ENCODE peak calls at places on chromosome 13, in ten cellular contexts. One of them, this sample, is unnamed.

GRCh38 chr13:95100525-95101121 is 200.6 kb downstream of the ABCC4 start:
- DNase-seq in heart right ventricle: no peak
- DNase-seq in left lung: no peak
- DNase-seq in left ventricle myocardium inferior: no peak
- DNase-seq in transverse colon: no peak
- DNase-seq in AG04450: no peak
- DNase-seq in astrocyte: peak; percentile 73
- DNase-seq in upper lobe of right lung: no peak
- DNase-seq in neural progenitor cell: peak; percentile 63
- DNase-seq in heart left ventricle: no peak
- DNase-seq in this sample: no peak

GRCh38 chr13:46181799-46182490 is at the start of gene LCP1:
- DNase-seq in left lung: peak; percentile 46
- DNase-seq in heart right ventricle: no peak
- DNase-seq in astrocyte: no peak
- DNase-seq in left ventricle myocardium inferior: no peak
- DNase-seq in AG04450: no peak
- DNase-seq in neural progenitor cell: no peak
- DNase-seq in upper lobe of right lung: no peak
- DNase-seq in heart left ventricle: no peak
- DNase-seq in transverse colon: peak; percentile 44
- DNase-seq in this sample: no peak

GRCh38 chr13:113763254-113763653 is 4.2 kb downstream of the TMEM255B start:
- DNase-seq in neural progenitor cell: no peak
- DNase-seq in heart left ventricle: no peak
- DNase-seq in left lung: no peak
- DNase-seq in left ventricle myocardium inferior: no peak
- DNase-seq in astrocyte: no peak
- DNase-seq in AG04450: no peak
- DNase-seq in upper lobe of right lung: peak; percentile 13
- DNase-seq in heart right ventricle: no peak
- DNase-seq in transverse colon: no peak
- DNase-seq in this sample: no peak

GRCh38 chr13:113122571-113123225 is at the start of gene F10:
- DNase-seq in neural progenitor cell: peak; percentile 72
- DNase-seq in left lung: peak; percentile 41
- DNase-seq in left ventricle myocardium inferior: peak; percentile 70
- DNase-seq in upper lobe of right lung: peak; percentile 68
- DNase-seq in heart left ventricle: peak; percentile 67
- DNase-seq in heart right ventricle: peak; percentile 62
- DNase-seq in astrocyte: no peak
- DNase-seq in transverse colon: peak; percentile 78
- DNase-seq in AG04450: peak; percentile 39
- DNase-seq in this sample: peak; percentile 54

GRCh38 chr13:48110132-48110868 is 15.4 kb upstream of the MED4 start:
- DNase-seq in neural progenitor cell: no peak
- DNase-seq in astrocyte: peak; percentile 36
- DNase-seq in heart right ventricle: no peak
- DNase-seq in left ventricle myocardium inferior: no peak
- DNase-seq in upper lobe of right lung: no peak
- DNase-seq in heart left ventricle: no peak
- DNase-seq in AG04450: no peak
- DNase-seq in left lung: no peak
- DNase-seq in transverse colon: no peak
- DNase-seq in this sample: no peak

GRCh38 chr13:32428581-32429072 is 697 bp upstream of the N4BP2L1 start:
- DNase-seq in neural progenitor cell: no peak
- DNase-seq in heart right ventricle: no peak
- DNase-seq in left ventricle myocardium inferior: no peak
- DNase-seq in heart left ventricle: no peak
- DNase-seq in AG04450: no peak
- DNase-seq in upper lobe of right lung: no peak
- DNase-seq in left lung: no peak
- DNase-seq in transverse colon: no peak
- DNase-seq in astrocyte: no peak
- DNase-seq in this sample: peak; percentile 20

GRCh38 chr13:45468676-45469075 is 3.9 kb downstream of the COG3 start:
- DNase-seq in AG04450: no peak
- DNase-seq in heart right ventricle: no peak
- DNase-seq in transverse colon: peak; percentile 20
- DNase-seq in upper lobe of right lung: no peak
- DNase-seq in heart left ventricle: no peak
- DNase-seq in left lung: no peak
- DNase-seq in neural progenitor cell: no peak
- DNase-seq in astrocyte: no peak
- DNase-seq in left ventricle myocardium inferior: no peak
- DNase-seq in this sample: no peak

GRCh38 chr13:101757446-101758039 is 305.1 kb downstream of the ITGBL1 start:
- DNase-seq in AG04450: no peak
- DNase-seq in heart left ventricle: no peak
- DNase-seq in heart right ventricle: no peak
- DNase-seq in left ventricle myocardium inferior: no peak
- DNase-seq in neural progenitor cell: peak; percentile 9
- DNase-seq in astrocyte: peak; percentile 14
- DNase-seq in left lung: no peak
- DNase-seq in upper lobe of right lung: no peak
- DNase-seq in transverse colon: no peak
- DNase-seq in this sample: no peak

GRCh38 chr13:110341445-110342247 is 34.6 kb downstream of the COL4A2 start:
- DNase-seq in astrocyte: peak; percentile 60
- DNase-seq in heart left ventricle: peak; percentile 54
- DNase-seq in AG04450: no peak
- DNase-seq in neural progenitor cell: no peak
- DNase-seq in heart right ventricle: peak; percentile 52
- DNase-seq in transverse colon: no peak
- DNase-seq in upper lobe of right lung: no peak
- DNase-seq in left ventricle myocardium inferior: no peak
- DNase-seq in left lung: no peak
- DNase-seq in this sample: no peak

GRCh38 chr13:32314968-32315254 is 252 bp downstream of the ZAR1L start:
- DNase-seq in left ventricle myocardium inferior: no peak
- DNase-seq in neural progenitor cell: peak; percentile 55
- DNase-seq in heart left ventricle: peak; percentile 37
- DNase-seq in left lung: no peak
- DNase-seq in heart right ventricle: no peak
- DNase-seq in astrocyte: peak; percentile 48
- DNase-seq in upper lobe of right lung: no peak
- DNase-seq in transverse colon: peak; percentile 35
- DNase-seq in AG04450: no peak
- DNase-seq in this sample: no peak

GRCh38 chr13:26813626-26814348 is 53.2 kb upstream of the GPR12 start:
- DNase-seq in heart left ventricle: no peak
- DNase-seq in transverse colon: no peak
- DNase-seq in AG04450: no peak
- DNase-seq in left lung: no peak
- DNase-seq in upper lobe of right lung: no peak
- DNase-seq in neural progenitor cell: no peak
- DNase-seq in left ventricle myocardium inferior: no peak
- DNase-seq in heart right ventricle: no peak
- DNase-seq in astrocyte: no peak
- DNase-seq in this sample: no peak

DNA sequence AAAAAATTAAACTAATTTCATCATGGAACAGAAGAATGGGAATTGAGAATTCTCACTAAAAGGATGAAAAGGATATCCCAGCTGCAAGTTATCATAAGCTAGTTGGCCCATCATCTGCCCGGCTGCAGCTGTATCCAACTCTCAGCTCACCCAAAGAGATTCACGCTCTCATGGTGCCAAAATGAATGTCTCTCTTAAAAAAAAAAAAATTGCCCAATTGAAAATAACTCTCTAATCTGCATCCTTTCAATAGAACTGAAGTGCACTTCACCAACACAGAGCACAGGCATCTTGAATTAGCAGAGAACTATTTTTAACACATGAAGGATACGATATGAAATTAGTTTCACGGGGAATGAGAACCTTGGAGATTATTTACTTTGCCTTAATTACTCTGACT is 20.0 kb downstream of the ENOX1 start:
- DNase-seq in AG04450: no peak
- DNase-seq in upper lobe of right lung: no peak
- DNase-seq in heart right ventricle: peak; percentile 35
- DNase-seq in neural progenitor cell: no peak
- DNase-seq in transverse colon: no peak
- DNase-seq in astrocyte: no peak
- DNase-seq in left lung: no peak
- DNase-seq in left ventricle myocardium inferior: peak; percentile 50
- DNase-seq in heart left ventricle: peak; percentile 53
- DNase-seq in this sample: no peak
- TF ChIP-seq CTCF in AG04450: no peak
- TF ChIP-seq CTCF in upper lobe of right lung: no peak
- TF ChIP-seq CTCF in heart right ventricle: no peak
- TF ChIP-seq CTCF in neural progenitor cell: no peak
- TF ChIP-seq CTCF in transverse colon: no peak
- TF ChIP-seq CTCF in astrocyte: no peak
- TF ChIP-seq CTCF in left lung: no peak
- TF ChIP-seq CTCF in left ventricle myocardium inferior: no peak
- TF ChIP-seq CTCF in heart left ventricle: no peak
- TF ChIP-seq CTCF in this sample: no peak

GRCh38 chr13:37870895-37871550 is 1.5 kb upstream of the TRPC4 start:
- DNase-seq in heart left ventricle: no peak
- DNase-seq in left ventricle myocardium inferior: no peak
- DNase-seq in left lung: no peak
- DNase-seq in heart right ventricle: no peak
- DNase-seq in astrocyte: peak; percentile 80
- DNase-seq in AG04450: no peak
- DNase-seq in upper lobe of right lung: no peak
- DNase-seq in neural progenitor cell: peak; percentile 61
- DNase-seq in transverse colon: no peak
- DNase-seq in this sample: no peak
- H3K4me3 ChIP-seq in heart left ventricle: no peak overlapping the region
- H3K4me3 ChIP-seq in left ventricle myocardium inferior: peak overlapping the region; percentile 73
- H3K4me3 ChIP-seq in left lung: no peak overlapping the region
- H3K4me3 ChIP-seq in heart right ventricle: no peak overlapping the region
- H3K4me3 ChIP-seq in astrocyte: peak overlapping the region; percentile 82
- H3K4me3 ChIP-seq in AG04450: peak overlapping the region; percentile 76
- H3K4me3 ChIP-seq in upper lobe of right lung: no peak overlapping the region
- H3K4me3 ChIP-seq in neural progenitor cell: peak overlapping the region; percentile 94
- H3K4me3 ChIP-seq in transverse colon: no peak overlapping the region
- H3K4me3 ChIP-seq in this sample: no peak overlapping the region

DNA sequence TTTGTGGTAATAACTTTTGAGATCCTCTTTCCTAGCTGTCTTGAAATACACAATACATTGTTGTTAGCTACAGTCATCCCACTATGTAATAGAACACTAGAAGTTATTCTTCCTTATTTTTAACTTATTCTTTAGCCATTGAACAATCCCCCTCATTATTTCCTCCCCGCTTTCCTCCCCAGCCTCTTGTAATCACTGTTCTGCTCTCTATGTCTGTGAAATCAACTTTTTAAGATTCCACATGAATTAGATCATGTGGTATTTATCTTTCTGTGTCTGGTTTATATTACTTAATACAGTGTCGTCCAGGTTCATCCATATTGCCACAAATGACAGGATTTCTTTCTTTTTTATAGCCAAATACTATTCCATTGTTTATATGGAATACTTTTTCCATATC is 72.9 kb downstream of the SLC10A2 start:
- DNase-seq in heart left ventricle: no peak
- DNase-seq in heart right ventricle: no peak
- DNase-seq in neural progenitor cell: no peak
- DNase-seq in AG04450: no peak
- DNase-seq in left ventricle myocardium inferior: no peak
- DNase-seq in left lung: no peak
- DNase-seq in transverse colon: no peak
- DNase-seq in upper lobe of right lung: no peak
- DNase-seq in astrocyte: no peak
- DNase-seq in this sample: no peak
- H3K9me3 ChIP-seq in heart left ventricle: no peaks in the 10 kb centered on the region
- H3K9me3 ChIP-seq in heart right ventricle: no peaks in the 10 kb centered on the region
- H3K9me3 ChIP-seq in neural progenitor cell: no peaks in the 10 kb centered on the region
- H3K9me3 ChIP-seq in AG04450: peaks cover 7% of the 10 kb centered on the region
- H3K9me3 ChIP-seq in left ventricle myocardium inferior: peaks cover 15% of the 10 kb centered on the region
- H3K9me3 ChIP-seq in left lung: peaks cover 12% of the 10 kb centered on the region
- H3K9me3 ChIP-seq in transverse colon: no peaks in the 10 kb centered on the region
- H3K9me3 ChIP-seq in upper lobe of right lung: no peaks in the 10 kb centered on the region
- H3K9me3 ChIP-seq in astrocyte: no peaks in the 10 kb centered on the region
- H3K9me3 ChIP-seq in this sample: no peaks in the 10 kb centered on the region

GRCh38 chr13:99969368-99969933 is 2.1 kb downstream of the ZIC5 start:
- DNase-seq in left ventricle myocardium inferior: no peak
- DNase-seq in left lung: no peak
- DNase-seq in AG04450: no peak
- DNase-seq in heart right ventricle: no peak
- DNase-seq in astrocyte: no peak
- DNase-seq in transverse colon: no peak
- DNase-seq in neural progenitor cell: peak; percentile 58
- DNase-seq in upper lobe of right lung: no peak
- DNase-seq in heart left ventricle: no peak
- DNase-seq in this sample: no peak

GRCh38 chr13:99968521-99969367 is 2.8 kb downstream of the ZIC5 start:
- DNase-seq in upper lobe of right lung: no peak
- DNase-seq in left ventricle myocardium inferior: no peak
- DNase-seq in transverse colon: peak; percentile 45
- DNase-seq in left lung: no peak
- DNase-seq in neural progenitor cell: peak; percentile 70
- DNase-seq in AG04450: no peak
- DNase-seq in heart left ventricle: no peak
- DNase-seq in heart right ventricle: no peak
- DNase-seq in astrocyte: no peak
- DNase-seq in this sample: peak; percentile 68

GRCh38 chr13:99971576-99972189 is at the start of gene ZIC5:
- DNase-seq in transverse colon: no peak
- DNase-seq in astrocyte: no peak
- DNase-seq in heart right ventricle: no peak
- DNase-seq in left ventricle myocardium inferior: no peak
- DNase-seq in left lung: no peak
- DNase-seq in heart left ventricle: no peak
- DNase-seq in AG04450: no peak
- DNase-seq in neural progenitor cell: peak; percentile 95
- DNase-seq in upper lobe of right lung: no peak
- DNase-seq in this sample: no peak

GRCh38 chr13:99970761-99971575 is 599 bp downstream of the ZIC5 start:
- DNase-seq in neural progenitor cell: peak; percentile 87
- DNase-seq in heart right ventricle: no peak
- DNase-seq in astrocyte: no peak
- DNase-seq in heart left ventricle: no peak
- DNase-seq in transverse colon: no peak
- DNase-seq in upper lobe of right lung: no peak
- DNase-seq in AG04450: no peak
- DNase-seq in left ventricle myocardium inferior: no peak
- DNase-seq in left lung: no peak
- DNase-seq in this sample: no peak

DNA sequence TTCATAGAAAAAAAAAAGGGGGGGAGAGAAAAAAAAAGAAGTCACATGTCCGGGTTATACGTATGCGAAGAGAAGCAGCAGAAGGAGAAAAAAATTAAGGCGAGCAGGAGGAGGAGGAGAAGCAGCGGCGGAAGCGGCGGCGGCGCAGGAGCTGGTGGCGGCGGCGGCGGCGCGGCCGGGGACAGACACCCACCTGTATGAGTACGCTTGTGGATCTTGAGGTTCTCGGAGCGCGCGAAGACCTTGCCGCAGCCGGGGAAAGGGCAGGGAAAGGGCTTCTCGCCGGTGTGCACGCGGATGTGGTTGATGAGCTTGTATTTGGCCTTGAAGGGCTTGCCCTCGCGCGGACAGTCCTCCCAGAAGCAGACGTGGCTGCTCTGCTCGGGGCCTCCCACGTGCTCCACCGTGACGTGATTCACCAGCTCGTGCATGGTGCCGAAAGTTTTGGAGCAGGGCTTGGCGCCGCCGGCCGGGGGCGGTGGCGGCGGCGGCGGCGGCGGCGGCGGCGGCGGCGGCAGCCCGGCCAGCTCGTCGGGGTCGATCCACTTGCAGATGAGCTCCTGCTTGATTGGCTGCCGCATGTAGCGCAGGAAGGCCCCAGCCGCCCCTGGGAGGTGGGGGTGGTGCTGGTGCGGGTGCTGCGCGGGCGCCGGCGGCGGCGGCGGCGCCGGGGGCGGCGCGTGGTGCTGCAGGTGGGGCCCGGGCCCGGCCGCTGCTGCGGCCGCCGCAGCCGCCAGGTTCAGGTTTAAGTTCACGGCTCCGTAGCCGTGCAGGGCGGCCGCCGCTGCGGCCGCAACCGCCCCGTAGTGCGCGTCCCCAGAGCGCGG is 1.4 kb downstream of the ZIC5 start:
- DNase-seq in AG04450: no peak
- DNase-seq in astrocyte: no peak
- DNase-seq in neural progenitor cell: peak; percentile 92
- DNase-seq in left lung: no peak
- DNase-seq in transverse colon: no peak
- DNase-seq in left ventricle myocardium inferior: no peak
- DNase-seq in upper lobe of right lung: no peak
- DNase-seq in heart right ventricle: no peak
- DNase-seq in heart left ventricle: no peak
- DNase-seq in this sample: no peak
- TF ChIP-seq CTCF in AG04450: no peak
- TF ChIP-seq CTCF in astrocyte: no peak
- TF ChIP-seq CTCF in neural progenitor cell: peak; percentile 4
- TF ChIP-seq CTCF in left lung: no peak
- TF ChIP-seq CTCF in transverse colon: no peak
- TF ChIP-seq CTCF in left ventricle myocardium inferior: no peak
- TF ChIP-seq CTCF in upper lobe of right lung: no peak
- TF ChIP-seq CTCF in heart right ventricle: no peak
- TF ChIP-seq CTCF in heart left ventricle: no peak
- TF ChIP-seq CTCF in this sample: no peak